ENCODE peak calls at places on chromosomes 12 and 14, in five cellular contexts. C is non-pigmented ciliary epithelial cell; T is effector CD4-positive, alpha-beta T cell; M is CD4-positive, CD25-positive, alpha-beta regulatory T cell; D is H7. A is an unnamed sample.
A peak's percentile ranks its signal among the peaks of the same experiment; 100 is the strongest.

GRCh38 chr14:90575781-90576180 is 179.0 kb downstream of the CALM1 start:
- DNase-seq in M (no peak), D (peak; percentile 62), C (no peak), T (no peak), A (no peak)

GRCh38 chr14:79728331-79728730 is 483.0 kb downstream of the DIO2 start:
- DNase-seq in C (no peak), T (no peak), M (no peak), D (no peak), A (no peak)

GRCh38 chr12:51954465-51955361 is 3.2 kb downstream of the ACVR1B start:
- DNase-seq in C (no peak), M (no peak), D (no peak), T (no peak), A (peak; percentile 56)

GRCh38 chr12:124140889-124141550 is 153.9 kb upstream of the RFLNA start:
- DNase-seq in M (no peak), D (peak; percentile 51), T (no peak), C (no peak), A (no peak)

GRCh38 chr12:31234955-31235867 is 90.7 kb downstream of the SINHCAF start:
- DNase-seq in T (no peak), M (no peak), C (no peak), D (no peak), A (peak; percentile 79)

GRCh38 chr12:12724421-12725085 is 7.4 kb downstream of the CDKN1B start:
- DNase-seq in C (no peak), T (no peak), M (no peak), D (peak; percentile 86), A (peak; percentile 48)

GRCh38 chr12:42953021-42953420 is 363.5 kb upstream of the PRICKLE1 start:
- DNase-seq in M (no peak), D (no peak), T (no peak), C (no peak), A (no peak)

GRCh38 chr12:58537278-58537677 is 383.0 kb downstream of the LRIG3 start:
- DNase-seq in D (no peak), M (no peak), C (peak; percentile 79), T (no peak), A (no peak)

GRCh38 chr14:102508774-102509743 is 517 bp downstream of the ANKRD9 start:
- DNase-seq in M (peak; percentile 50), T (peak; percentile 25), C (no peak), D (peak; percentile 88), A (no peak)

GRCh38 chr12:44317651-44318126 is 481.8 kb downstream of the TMEM117 start:
- DNase-seq in D (peak; percentile 8), T (no peak), M (no peak), C (peak; percentile 6), A (peak; percentile 23)

GRCh38 chr14:63045234-63045611 is at the start of gene KCNH5:
- DNase-seq in T (no peak), D (peak; percentile 89), M (no peak), C (no peak), A (no peak)

GRCh38 chr14:52661314-52661713 is 34.0 kb downstream of the ERO1A start:
- DNase-seq in C (no peak), M (no peak), D (no peak), T (no peak), A (no peak)

A was measured in SW480.